ENCODE peak calls at places on chromosomes 6 and 20, in six cellular contexts. E is activated naive CD4-positive, alpha-beta T cell; P is activated T-cell treated with anti-CD3 and anti-CD28 coated beads for 1 hour; N is HTR-8/SVneo; M is kidney glomerular epithelial cell; U is RPMI8226. O is an unnamed sample.

GRCh38 chr6:106556368-106556960 is 72.8 kb downstream of the RTN4IP1 start:
- DNase-seq in U (peak), E (no peak), P (no peak), N (no peak), M (peak), O (no peak)

GRCh38 chr6:168042426-168043192 is 36.4 kb downstream of the FRMD1 start:
- DNase-seq in P (no peak), N (no peak), E (no peak), M (no peak), U (no peak), O (no peak)

GRCh38 chr20:41466836-41467619 is 100.4 kb upstream of the EMILIN3 start:
- DNase-seq in M (peak), P (no peak), U (no peak), N (no peak), E (no peak), O (no peak)

GRCh38 chr6:142545147-142545546 is 243.3 kb downstream of the ADGRG6 start:
- DNase-seq in E (no peak), U (no peak), N (no peak), M (no peak), P (no peak), O (no peak)

GRCh38 chr20:47926731-47927130 is 141.4 kb upstream of the SULF2 start:
- DNase-seq in N (no peak), P (no peak), E (no peak), U (no peak), M (no peak), O (no peak)

GRCh38 chr6:15378864-15379263 is 133.0 kb downstream of the JARID2 start:
- DNase-seq in E (no peak), P (no peak), N (no peak), M (no peak), U (no peak), O (no peak)

GRCh38 chr6:148438593-148438992 is 96.0 kb downstream of the SASH1 start:
- DNase-seq in E (no peak), U (no peak), P (no peak), M (no peak), N (no peak), O (no peak)

GRCh38 chr6:33896391-33897192 is 92.8 kb upstream of the MLN start:
- DNase-seq in N (no peak), M (no peak), U (no peak), P (no peak), E (no peak), O (no peak)

GRCh38 chr20:4371623-4372246 is 350.0 kb upstream of the PRND start:
- DNase-seq in P (no peak), M (no peak), N (no peak), U (no peak), E (no peak), O (no peak)

GRCh38 chr6:112956696-112957525 is 609.8 kb downstream of the RFPL4B start:
- DNase-seq in E (no peak), N (no peak), U (no peak), P (no peak), M (peak), O (no peak)

GRCh38 chr6:42340516-42340915 is 111.2 kb downstream of the TRERF1 start:
- DNase-seq in P (no peak), N (no peak), U (no peak), M (no peak), E (no peak), O (no peak)